ENCODE peak calls at places on chromosomes 16 and 17, in six cellular contexts. M is NCI-H1417; O is NCI-H2029 treated with DMSO at 0.1 percent for 48 hours; R is NCI-H748 treated with DMSO at 0.1 percent for 48 hours; T is anterior cingulate cortex; W is activated naive CD8-positive, alpha-beta T cell treated with anti-CD3 and anti-CD28 coated beads, Interleukin-2, amount 10 ng/mL, durations not matched to agents 7 days and 5 days. P is an unnamed sample.

GRCh38 chr16:26198221-26198620 is 506.5 kb downstream of the HS3ST4 start:
- DNase-seq in M (no peak), O (no peak), R (no peak), T (no peak), W (no peak), P (no peak)

GRCh38 chr17:77436058-77436442 is 295.3 kb downstream of the SEC14L1 start:
- DNase-seq in M (no peak), O (no peak), R (no peak), T (no peak), W (no peak), P (no peak)

GRCh38 chr17:223723-224471 is 42.4 kb upstream of the DOC2B start:
- DNase-seq in M (no peak), O (no peak), R (no peak), T (no peak), W (no peak), P (no peak)

GRCh38 chr17:79892457-79893236 is 53.4 kb upstream of the CBX4 start:
- DNase-seq in M (peak; percentile 61), O (peak; percentile 88), R (peak; percentile 57), T (no peak), W (peak; percentile 19), P (no peak)

GRCh38 chr16:13919330-13919682 is 648 bp upstream of the ERCC4 start:
- DNase-seq in M (peak; percentile 88), O (peak; percentile 49), R (peak; percentile 63), T (no peak), W (no peak), P (no peak)

GRCh38 chr16:35207059-35207999 is 1747.9 kb downstream of the TP53TG3F start:
- DNase-seq in M (peak; percentile 3), O (peak; percentile 85), R (peak; percentile 64), T (no peak), W (no peak), P (no peak)

GRCh38 chr17:51258756-51259573 is 884 bp downstream of the MBTD1 start:
- DNase-seq in M (peak; percentile 57), O (no peak), R (peak; percentile 1), T (no peak), W (no peak), P (peak; percentile 11)

GRCh38 chr17:27217631-27218030 is 76.3 kb upstream of the WSB1 start:
- DNase-seq in M (no peak), O (no peak), R (no peak), T (no peak), W (no peak), P (no peak)

GRCh38 chr16:35753559-35754390 is 2294.4 kb downstream of the TP53TG3F start:
- DNase-seq in M (no peak), O (no peak), R (no peak), T (no peak), W (no peak), P (no peak)

GRCh38 chr17:29155235-29155965 is 24.8 kb downstream of the MYO18A start:
- DNase-seq in M (no peak), O (no peak), R (no peak), T (no peak), W (peak; percentile 61), P (peak; percentile 89)

GRCh38 chr17:78933959-78934568 is 8.9 kb upstream of the TIMP2 start:
- DNase-seq in M (peak; percentile 90), O (peak; percentile 54), R (peak; percentile 42), T (peak; percentile 70), W (no peak), P (no peak)

GRCh38 chr17:75152971-75153853 is 1.1 kb downstream of the JPT1 start:
- DNase-seq in M (peak; percentile 72), O (peak; percentile 39), R (peak; percentile 20), T (no peak), W (peak; percentile 45), P (no peak)

GRCh38 chr16:14635394-14636145 is 2.8 kb downstream of the BFAR start:
- DNase-seq in M (no peak), O (no peak), R (no peak), T (no peak), W (no peak), P (no peak)

GRCh38 chr17:77020973-77021372 is 119.8 kb upstream of the SEC14L1 start:
- DNase-seq in M (no peak), O (no peak), R (no peak), T (no peak), W (no peak), P (no peak)

GRCh38 chr17:34511265-34511664 is 68.1 kb upstream of the TMEM132E start:
- DNase-seq in M (no peak), O (no peak), R (no peak), T (no peak), W (no peak), P (no peak)

GRCh38 chr16:88699180-88699579 is 7.0 kb downstream of the RNF166 start:
- DNase-seq in M (no peak), O (no peak), R (no peak), T (no peak), W (no peak), P (no peak)

GRCh38 chr17:43998552-43998951 is 5.9 kb upstream of the NAGS start:
- DNase-seq in M (no peak), O (no peak), R (no peak), T (no peak), W (no peak), P (no peak)

GRCh38 chr16:1944612-1945199 is 1.7 kb upstream of the MSRB1 start:
- DNase-seq in M (no peak), O (no peak), R (no peak), T (no peak), W (no peak), P (no peak)

GRCh38 chr17:55210292-55210691 is 54.5 kb upstream of the HLF start:
- DNase-seq in M (peak; percentile 17), O (no peak), R (no peak), T (no peak), W (no peak), P (no peak)

GRCh38 chr16:48535831-48536599 is 74.0 kb downstream of the N4BP1 start:
- DNase-seq in M (no peak), O (no peak), R (no peak), T (no peak), W (peak; percentile 46), P (no peak)

GRCh38 chr16:9061358-9061813 is 30.1 kb upstream of the HAPSTR1 start:
- DNase-seq in M (peak; percentile 41), O (peak; percentile 34), R (no peak), T (no peak), W (no peak), P (no peak)

GRCh38 chr16:57803413-57803990 is 1.2 kb upstream of the KIFC3 start:
- DNase-seq in M (peak; percentile 28), O (no peak), R (no peak), T (peak; percentile 70), W (no peak), P (peak; percentile 55)

GRCh38 chr16:87259431-87259830 is 57.8 kb downstream of the C16orf95 start:
- DNase-seq in M (no peak), O (no peak), R (no peak), T (no peak), W (no peak), P (no peak)

GRCh38 chr17:4625181-4625601 is 16.3 kb downstream of the ALOX15 start:
- DNase-seq in M (peak; percentile 15), O (no peak), R (no peak), T (no peak), W (no peak), P (no peak)

GRCh38 chr16:75012380-75013081 is 13.7 kb downstream of the ZNRF1 start:
- DNase-seq in M (no peak), O (no peak), R (no peak), T (no peak), W (no peak), P (no peak)

GRCh38 chr16:6988846-6989245 is 343.8 kb upstream of the RBFOX1 start:
- DNase-seq in M (no peak), O (no peak), R (no peak), T (no peak), W (no peak), P (no peak)

GRCh38 chr17:21419299-21420239 is 43.4 kb downstream of the KCNJ12 start:
- DNase-seq in M (no peak), O (no peak), R (no peak), T (no peak), W (no peak), P (no peak)

GRCh38 chr17:2602597-2603017 is 9.2 kb downstream of the PAFAH1B1 start:
- DNase-seq in M (peak; percentile 39), O (peak; percentile 27), R (peak; percentile 24), T (no peak), W (no peak), P (no peak)

GRCh38 chr16:27690604-27691003 is 140.7 kb downstream of the KATNIP start:
- DNase-seq in M (no peak), O (no peak), R (no peak), T (peak; percentile 21), W (peak; percentile 46), P (peak; percentile 35)

GRCh38 chr17:71315568-71315967 is 805.3 kb upstream of the SOX9 start:
- DNase-seq in M (no peak), O (no peak), R (no peak), T (no peak), W (no peak), P (no peak)

GRCh38 chr16:54542805-54543504 is 256.4 kb upstream of the IRX3 start:
- DNase-seq in M (peak; percentile 79), O (no peak), R (peak; percentile 84), T (no peak), W (no peak), P (no peak)

GRCh38 chr17:35449371-35449931 is 885 bp upstream of the SLFN13 start:
- DNase-seq in M (no peak), O (peak; percentile 11), R (no peak), T (no peak), W (no peak), P (no peak)

GRCh38 chr17:32161506-32162365 is 19.4 kb downstream of the RHOT1 start:
- DNase-seq in M (no peak), O (no peak), R (no peak), T (no peak), W (no peak), P (no peak)

GRCh38 chr17:42519546-42520444 is 16.2 kb upstream of the NAGLU start:
- DNase-seq in M (no peak), O (no peak), R (no peak), T (peak; percentile 23), W (no peak), P (peak; percentile 49)

GRCh38 chr17:71338396-71338795 is 782.4 kb upstream of the SOX9 start:
- DNase-seq in M (no peak), O (no peak), R (no peak), T (no peak), W (no peak), P (no peak)

GRCh38 chr17:78585231-78585630 is 8.0 kb upstream of the DNAH17 start:
- DNase-seq in M (no peak), O (peak; percentile 14), R (no peak), T (no peak), W (no peak), P (no peak)

GRCh38 chr17:19539040-19539399 is 5.4 kb downstream of the SLC47A1 start:
- DNase-seq in M (no peak), O (no peak), R (no peak), T (no peak), W (no peak), P (no peak)

GRCh38 chr16:14283786-14284185 is 212.7 kb downstream of the MRTFB start:
- DNase-seq in M (peak; percentile 91), O (no peak), R (no peak), T (no peak), W (no peak), P (no peak)

GRCh38 chr16:17469011-17469741 is 1.6 kb downstream of the XYLT1 start:
- DNase-seq in M (peak; percentile 31), O (no peak), R (no peak), T (no peak), W (no peak), P (no peak)

GRCh38 chr16:20613471-20613887 is 37.3 kb upstream of the ACSM2B start:
- DNase-seq in M (no peak), O (no peak), R (no peak), T (no peak), W (no peak), P (no peak)